ENCODE peak calls at places on chromosomes 12 and 14, in four cellular contexts. N is substantia nigra, W is neural crest cell, J is GM23248. Q is an unnamed sample.

GRCh38 chr14:92596328-92596943 is 82.9 kb downstream of the RIN3 start:
- DNase-seq in N (no peak), W (no peak), J (no peak), Q (no peak)

GRCh38 chr12:5533368-5533767 is 101.5 kb downstream of the NTF3 start:
- DNase-seq in N (no peak), W (no peak), J (no peak), Q (no peak)

GRCh38 chr12:10722905-10723866 is at the start of gene YBX3:
- DNase-seq in N (peak), W (peak), J (peak), Q (peak)

GRCh38 chr14:102544745-102545460 is 35.3 kb upstream of the ANKRD9 start:
- DNase-seq in N (no peak), W (no peak), J (peak), Q (peak)

GRCh38 chr12:6871052-6871957 is 1.8 kb downstream of the SPSB2 start:
- DNase-seq in N (no peak), W (no peak), J (peak), Q (peak)

GRCh38 chr12:76259071-76259470 is 89.1 kb downstream of the BBS10 start:
- DNase-seq in N (no peak), W (no peak), J (peak), Q (no peak)

GRCh38 chr12:9039397-9039977 is 50.1 kb downstream of the KLRG1 start:
- DNase-seq in N (no peak), W (no peak), J (peak), Q (peak)

GRCh38 chr14:68941820-68942219 is 37.3 kb downstream of the ACTN1 start:
- DNase-seq in N (no peak), W (no peak), J (peak), Q (peak)

GRCh38 chr14:34224221-34224620 is 237.8 kb downstream of the SPTSSA start:
- DNase-seq in N (no peak), W (no peak), J (no peak), Q (no peak)

GRCh38 chr14:88023658-88024187 is 18.8 kb downstream of the GPR65 start:
- DNase-seq in N (no peak), W (no peak), J (no peak), Q (no peak)

GRCh38 chr14:56273151-56273550 is 154.9 kb downstream of the PELI2 start:
- DNase-seq in N (no peak), W (no peak), J (peak), Q (peak)

GRCh38 chr14:102848830-102849521 is 71.7 kb downstream of the TRAF3 start:
- DNase-seq in N (no peak), W (no peak), J (no peak), Q (peak)

GRCh38 chr12:131950182-131950913 is 606 bp downstream of the EP400 start:
- DNase-seq in N (peak), W (peak), J (peak), Q (peak)

GRCh38 chr14:59657769-59658168 is 81.2 kb upstream of the CCDC175 start:
- DNase-seq in N (no peak), W (no peak), J (no peak), Q (no peak)

GRCh38 chr14:80982711-80983110 is 27.3 kb downstream of the TSHR start:
- DNase-seq in N (no peak), W (no peak), J (no peak), Q (peak)

GRCh38 chr14:72793154-72793725 is 100.7 kb downstream of the DPF3 start:
- DNase-seq in N (no peak), W (no peak), J (no peak), Q (no peak)

GRCh38 chr14:48398675-48399282 is 723.4 kb upstream of the MDGA2 start:
- DNase-seq in N (no peak), W (peak), J (peak), Q (peak)

GRCh38 chr14:32738206-32738871 is 200.3 kb upstream of the NPAS3 start:
- DNase-seq in N (no peak), W (no peak), J (no peak), Q (no peak)